ENCODE peak calls at places on chromosomes 16 and 17, in nine cellular contexts. A is activated T-cell treated with anti-CD3 and anti-CD28 coated beads for 24 hours, S is NCI-H1694 treated with DMSO at 0.1 percent for 48 hours, L is NCI-H2171, F is fibroblast of the conjunctiva, M is stomach, O is left cardiac atrium, H is lung, W is caudate nucleus. C is an unnamed sample.

GRCh38 chr17:76504117-76504516 is 2.9 kb upstream of the RHBDF2 start:
- DNase-seq in A (no peak), S (no peak), L (no peak), F (no peak), M (no peak), O (no peak), H (no peak), W (no peak), C (no peak)

GRCh38 chr17:51128089-51128488 is 7.4 kb upstream of the SPAG9 start:
- DNase-seq in A (no peak), S (no peak), L (no peak), F (no peak), M (no peak), O (peak; percentile 44), H (no peak), W (no peak), C (no peak)

GRCh38 chr17:16953841-16954240 is 18.1 kb downstream of the TNFRSF13B start:
- DNase-seq in A (no peak), S (no peak), L (no peak), F (no peak), M (no peak), O (no peak), H (no peak), W (no peak), C (no peak)

GRCh38 chr17:80363120-80363515 is 51.8 kb upstream of the ENDOV start:
- DNase-seq in A (no peak), S (no peak), L (no peak), F (no peak), M (no peak), O (no peak), H (no peak), W (no peak), C (peak; percentile 38)

GRCh38 chr17:15303851-15304250 is 37.5 kb downstream of the TEKT3 start:
- DNase-seq in A (no peak), S (no peak), L (no peak), F (no peak), M (no peak), O (no peak), H (no peak), W (no peak), C (no peak)

GRCh38 chr17:4584125-4584834 is at the start of gene SMTNL2:
- DNase-seq in A (no peak), S (no peak), L (peak; percentile 55), F (no peak), M (no peak), O (peak; percentile 80), H (no peak), W (no peak), C (no peak)

GRCh38 chr17:72434991-72435618 is 314.3 kb downstream of the SOX9 start:
- DNase-seq in A (no peak), S (no peak), L (no peak), F (no peak), M (no peak), O (no peak), H (no peak), W (no peak), C (no peak)

GRCh38 chr16:31696968-31697743 is 169.5 kb downstream of the AHSP start:
- DNase-seq in A (no peak), S (peak; percentile 2), L (no peak), F (peak; percentile 21), M (no peak), O (no peak), H (no peak), W (no peak), C (no peak)

GRCh38 chr16:2270588-2271470 is 2.9 kb upstream of the RNPS1 start:
- DNase-seq in A (no peak), S (no peak), L (no peak), F (no peak), M (no peak), O (no peak), H (no peak), W (no peak), C (no peak)

GRCh38 chr16:1983544-1984346 is at the start of gene GFER:
- DNase-seq in A (peak; percentile 69), S (peak; percentile 51), L (peak; percentile 80), F (peak; percentile 86), M (peak; percentile 91), O (peak; percentile 91), H (peak; percentile 89), W (peak; percentile 65), C (peak; percentile 78)

GRCh38 chr17:6676802-6677157 is 25.2 kb downstream of the C17orf100 start:
- DNase-seq in A (no peak), S (no peak), L (no peak), F (no peak), M (no peak), O (no peak), H (no peak), W (no peak), C (no peak)

GRCh38 chr17:58913552-58913951 is 157.9 kb downstream of the PPM1E start:
- DNase-seq in A (no peak), S (no peak), L (no peak), F (no peak), M (no peak), O (no peak), H (no peak), W (no peak), C (no peak)

GRCh38 chr17:45293413-45294211 is 23.2 kb downstream of the MAP3K14 start:
- DNase-seq in A (no peak), S (no peak), L (no peak), F (peak; percentile 87), M (peak; percentile 78), O (peak; percentile 90), H (peak; percentile 82), W (peak; percentile 62), C (peak; percentile 65)

GRCh38 chr16:84087461-84088151 is 29.1 kb downstream of the MBTPS1 start:
- DNase-seq in A (no peak), S (no peak), L (peak; percentile 29), F (no peak), M (no peak), O (no peak), H (no peak), W (no peak), C (no peak)

C was measured in posterior cingulate gyrus.